ENCODE peak calls at places on chromosomes 12 and 14, in six cellular contexts. R is uterus, W is lung, P is astrocyte of the spinal cord, O is Panc1, M is astrocyte. F is an unnamed sample.

GRCh38 chr14:91845652-91846051 is 21.7 kb downstream of the TC2N start:
- DNase-seq in R (no peak), W (peak), P (no peak), O (no peak), M (no peak), F (no peak)

GRCh38 chr12:29238822-29239291 is 89.8 kb downstream of the FAR2 start:
- DNase-seq in R (no peak), W (no peak), P (peak), O (no peak), M (peak), F (no peak)

GRCh38 chr12:109102491-109102890 is 5.1 kb downstream of the UNG start:
- DNase-seq in R (no peak), W (no peak), P (no peak), O (no peak), M (no peak), F (no peak)

GRCh38 chr12:1594045-1594294 is 411 bp downstream of the FBXL14 start:
- DNase-seq in R (peak), W (no peak), P (peak), O (no peak), M (no peak), F (no peak)

GRCh38 chr12:13390381-13390856 is 193.9 kb downstream of the EMP1 start:
- DNase-seq in R (peak), W (peak), P (peak), O (no peak), M (peak), F (peak)

GRCh38 chr12:112904571-112904970 is 2.2 kb upstream of the OAS1 start:
- DNase-seq in R (no peak), W (no peak), P (peak), O (no peak), M (peak), F (peak)

GRCh38 chr12:57157588-57158173 is 10.3 kb upstream of the LRP1-AS start:
- DNase-seq in R (no peak), W (no peak), P (no peak), O (no peak), M (no peak), F (no peak)

GRCh38 chr12:75528272-75528671 is 16.9 kb upstream of the KRR1 start:
- DNase-seq in R (no peak), W (no peak), P (no peak), O (no peak), M (no peak), F (no peak)

GRCh38 chr12:107322063-107322462 is 228.7 kb upstream of the CRY1 start:
- DNase-seq in R (no peak), W (no peak), P (no peak), O (no peak), M (no peak), F (no peak)

GRCh38 chr12:2877959-2878732 is 1.1 kb downstream of the RHNO1 start:
- DNase-seq in R (no peak), W (no peak), P (peak), O (no peak), M (no peak), F (peak)

GRCh38 chr14:21921453-21921852 is 247.8 kb upstream of the OR4E1 start:
- DNase-seq in R (no peak), W (no peak), P (no peak), O (no peak), M (no peak), F (no peak)

GRCh38 chr12:105672576-105672975 is 342.1 kb downstream of the C12orf75 start:
- DNase-seq in R (peak), W (peak), P (no peak), O (no peak), M (no peak), F (no peak)

GRCh38 chr14:70585221-70585620 is 15.2 kb downstream of the MED6 start:
- DNase-seq in R (no peak), W (no peak), P (no peak), O (no peak), M (no peak), F (peak)

GRCh38 chr12:82176761-82177490 is 181.3 kb downstream of the CCDC59 start:
- DNase-seq in R (no peak), W (no peak), P (peak), O (no peak), M (peak), F (no peak)

GRCh38 chr14:52080817-52081755 is 12.2 kb upstream of the NID2 start:
- DNase-seq in R (no peak), W (no peak), P (peak), O (peak), M (peak), F (peak)

GRCh38 chr14:78443834-78444233 is 273.7 kb downstream of the NRXN3 start:
- DNase-seq in R (no peak), W (no peak), P (no peak), O (no peak), M (no peak), F (no peak)

GRCh38 chr12:24554612-24555300 is 394.1 kb downstream of the BCAT1 start:
- DNase-seq in R (no peak), W (no peak), P (no peak), O (no peak), M (no peak), F (no peak)

GRCh38 chr12:24555730-24556129 is 393.2 kb downstream of the BCAT1 start:
- DNase-seq in R (no peak), W (no peak), P (no peak), O (no peak), M (no peak), F (no peak)

GRCh38 chr12:24560192-24560591 is 388.7 kb downstream of the BCAT1 start:
- DNase-seq in R (no peak), W (no peak), P (peak), O (no peak), M (no peak), F (peak)

GRCh38 chr12:24560867-24561266 is 388.0 kb downstream of the BCAT1 start:
- DNase-seq in R (no peak), W (no peak), P (peak), O (no peak), M (no peak), F (peak)

DNA sequence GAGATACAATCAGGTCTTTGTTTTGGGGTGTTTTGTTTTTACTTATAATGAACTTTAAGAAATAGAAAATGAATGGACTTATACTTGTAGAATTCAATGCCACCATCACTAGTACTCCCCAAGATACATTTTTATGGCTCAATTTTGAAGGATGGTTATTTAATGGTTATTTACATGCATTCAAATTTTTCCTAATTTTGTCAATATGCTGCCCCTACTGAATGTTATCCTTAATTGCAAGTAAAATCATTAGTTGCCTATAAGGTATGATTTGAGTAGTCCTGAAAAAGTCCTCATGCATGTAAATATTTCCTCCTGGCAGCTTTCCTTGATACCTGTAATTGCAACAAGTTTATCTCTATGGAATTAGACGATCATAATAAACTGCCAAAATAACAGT is 391.2 kb downstream of the BCAT1 start:
- DNase-seq in R (no peak), W (no peak), P (no peak), O (no peak), M (no peak), F (no peak)
- TF ChIP-seq CTCF in R (no peak), W (no peak), P (no peak), O (no peak), M (no peak), F (no peak)

GRCh38 chr12:31388713-31389112 is 62.8 kb upstream of the SINHCAF start:
- DNase-seq in R (no peak), W (no peak), P (no peak), O (no peak), M (no peak), F (no peak)
- H3K4me3 ChIP-seq in R (no peak), W (no peak), P (no peak), O (no peak), M (no peak), F (no peak)

DNA sequence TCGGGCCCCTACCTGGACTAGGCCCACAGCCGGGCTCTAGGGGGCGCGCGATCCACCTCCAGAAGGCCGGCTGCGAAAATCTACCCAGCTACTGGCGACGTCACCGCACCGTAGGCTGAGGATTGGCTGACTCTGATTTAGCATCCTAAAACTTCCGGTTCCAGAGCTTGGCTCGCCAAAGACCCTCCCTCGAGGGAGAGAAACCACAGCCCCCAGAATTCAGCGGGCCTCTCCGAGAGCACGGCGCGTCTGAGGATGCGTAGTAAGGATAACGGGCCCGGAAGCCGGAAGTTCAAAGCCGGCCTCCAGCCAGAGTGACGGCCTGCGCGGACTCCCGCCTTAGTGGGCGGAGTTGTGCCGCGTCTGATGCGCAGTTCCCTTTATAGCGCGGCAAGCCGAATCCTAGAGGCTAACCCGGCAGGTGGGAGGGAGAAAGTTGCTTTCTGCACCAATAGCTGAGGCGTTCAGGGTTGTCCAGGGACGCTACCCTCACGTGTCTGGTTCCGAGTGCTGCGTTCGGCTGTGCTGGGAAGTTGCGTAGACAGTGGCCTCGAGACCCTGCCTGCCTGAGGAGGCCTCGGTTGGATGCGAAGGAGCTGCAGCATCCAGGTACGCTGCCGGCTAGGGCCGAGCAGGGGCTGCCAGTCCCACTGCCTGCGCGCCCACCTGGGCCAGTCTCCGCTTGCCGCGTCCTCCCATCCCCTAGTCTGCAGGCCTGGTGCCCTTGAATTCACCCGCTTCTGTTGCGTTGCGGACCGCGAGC is at the start of gene COX14:
- DNase-seq in R (peak), W (peak), P (peak), O (peak), M (peak), F (peak)
- TF ChIP-seq CTCF in R (peak), W (peak), P (peak), O (peak), M (peak), F (peak)

GRCh38 chr12:101327547-101327946 is 47.6 kb downstream of the UTP20 start:
- DNase-seq in R (no peak), W (no peak), P (no peak), O (no peak), M (no peak), F (no peak)

GRCh38 chr12:101322480-101322879 is 42.6 kb downstream of the UTP20 start:
- DNase-seq in R (no peak), W (no peak), P (no peak), O (no peak), M (no peak), F (no peak)

GRCh38 chr12:101327054-101327453 is 47.1 kb downstream of the UTP20 start:
- DNase-seq in R (no peak), W (no peak), P (no peak), O (no peak), M (no peak), F (no peak)

GRCh38 chr12:101323255-101323654 is 43.4 kb downstream of the UTP20 start:
- DNase-seq in R (no peak), W (no peak), P (no peak), O (no peak), M (no peak), F (no peak)

GRCh38 chr12:101325590-101325989 is 45.7 kb downstream of the UTP20 start:
- DNase-seq in R (no peak), W (no peak), P (no peak), O (no peak), M (no peak), F (no peak)
- H3K4me3 ChIP-seq in R (no peak), W (no peak), P (no peak), O (no peak), M (no peak), F (no peak)

GRCh38 chr12:101127521-101128219 is 82.4 kb downstream of the SLC5A8 start:
- DNase-seq in R (no peak), W (no peak), P (peak), O (no peak), M (peak), F (peak)
- TF ChIP-seq CTCF in R (no peak), W (no peak), P (no peak), O (no peak), M (no peak), F (no peak)

GRCh38 chr12:119666900-119667576 is 895 bp upstream of the PRKAB1 start:
- DNase-seq in R (no peak), W (no peak), P (no peak), O (no peak), M (no peak), F (no peak)
- H3K4me3 ChIP-seq in R (peak), W (no peak), P (peak), O (peak), M (peak), F (peak)

GRCh38 chr12:53481957-53482586 is 17.2 kb downstream of the MAP3K12 start:
- DNase-seq in R (no peak), W (no peak), P (no peak), O (no peak), M (no peak), F (no peak)
- TF ChIP-seq CTCF in R (no peak), W (no peak), P (peak), O (no peak), M (peak), F (peak)

GRCh38 chr12:122062832-122063690 is 15.5 kb upstream of the MLXIP start:
- DNase-seq in R (peak), W (no peak), P (peak), O (no peak), M (peak), F (peak)
- H3K4me3 ChIP-seq in R (peak), W (no peak), P (peak), O (no peak), M (no peak), F (peak)

GRCh38 chr14:35534130-35534883 is at the start of gene INSM2:
- DNase-seq in R (no peak), W (no peak), P (no peak), O (no peak), M (no peak), F (peak)
- TF ChIP-seq CTCF in R (no peak), W (no peak), P (peak), O (peak), M (no peak), F (no peak)